ENCODE peak calls at places on chromosomes 7 and 10, in eight cellular contexts. I, D, Q, U, J, M, F and K are unnamed samples.
A peak's percentile ranks its signal among the peaks of the same experiment; 100 is the strongest.

GRCh38 chr10:95330966-95331453 is 40.2 kb upstream of the PDLIM1 start:
- DNase-seq in Q (no peak), I (no peak), M (no peak), J (no peak), F (no peak), U (no peak), D (no peak), K (no peak)

GRCh38 chr7:5677538-5678294 is 103.7 kb downstream of the RNF216 start:
- DNase-seq in I (peak; percentile 61), U (peak; percentile 70), Q (peak; percentile 88), D (peak; percentile 79), J (peak; percentile 62), F (peak; percentile 83), M (peak; percentile 64), K (no peak)

GRCh38 chr7:32477649-32477980 is 12.6 kb downstream of the LSM5 start:
- DNase-seq in J (no peak), U (peak; percentile 6), F (no peak), Q (no peak), M (no peak), D (no peak), I (no peak), K (no peak)

GRCh38 chr10:33917069-33917468 is 582.6 kb upstream of the NRP1 start:
- DNase-seq in I (no peak), D (no peak), F (no peak), Q (no peak), U (no peak), M (no peak), J (no peak), K (no peak)

GRCh38 chr10:106043833-106044232 is 1120.7 kb downstream of the SORCS1 start:
- DNase-seq in I (no peak), J (no peak), U (peak; percentile 0), D (peak; percentile 19), F (no peak), M (no peak), Q (no peak), K (no peak)

GRCh38 chr7:18437086-18437485 is 58.5 kb upstream of the HDAC9 start:
- DNase-seq in M (no peak), U (no peak), J (no peak), D (no peak), Q (no peak), F (no peak), I (no peak), K (no peak)

GRCh38 chr10:124446830-124447740 is 2.8 kb downstream of the NKX1-2 start:
- DNase-seq in Q (no peak), D (no peak), M (no peak), F (no peak), J (no peak), I (no peak), U (no peak), K (no peak)

GRCh38 chr7:77665161-77665560 is 31.1 kb upstream of the RSBN1L start:
- DNase-seq in I (no peak), D (peak; percentile 21), M (no peak), U (no peak), F (no peak), J (no peak), Q (peak; percentile 15), K (no peak)

GRCh38 chr7:11665381-11665780 is 166.6 kb downstream of the THSD7A start:
- DNase-seq in Q (no peak), M (no peak), D (no peak), F (no peak), J (no peak), U (no peak), I (no peak), K (no peak)

GRCh38 chr10:129965940-129966339 is 1.9 kb upstream of the EBF3 start:
- DNase-seq in F (peak; percentile 20), Q (no peak), J (no peak), M (no peak), D (no peak), U (no peak), I (no peak), K (no peak)

GRCh38 chr7:14769261-14769660 is 133.3 kb downstream of the DGKB start:
- DNase-seq in I (no peak), Q (no peak), J (no peak), F (no peak), M (no peak), U (no peak), D (no peak), K (peak; percentile 75)

GRCh38 chr7:101598981-101599681 is 30.0 kb downstream of the MYL10 start:
- DNase-seq in D (no peak), I (no peak), M (peak; percentile 59), U (no peak), Q (no peak), J (no peak), F (no peak), K (no peak)

GRCh38 chr7:119783799-119784198 is 489.2 kb upstream of the KCND2 start:
- DNase-seq in M (no peak), J (peak; percentile 39), I (no peak), D (no peak), Q (no peak), F (no peak), U (peak; percentile 79), K (no peak)

GRCh38 chr7:157429680-157430224 is 92.9 kb downstream of the DNAJB6 start:
- DNase-seq in U (no peak), D (no peak), Q (peak; percentile 11), J (no peak), M (no peak), F (no peak), I (no peak), K (no peak)

GRCh38 chr10:126754966-126755365 is 84.5 kb upstream of the C10orf90 start:
- DNase-seq in D (no peak), M (no peak), U (no peak), F (no peak), J (no peak), Q (no peak), I (no peak), K (no peak)

GRCh38 chr10:114768394-114768786 is 53.2 kb upstream of the FHIP2A start:
- DNase-seq in M (no peak), D (no peak), Q (no peak), F (no peak), I (peak; percentile 22), J (no peak), U (no peak), K (no peak)
- H3K4me3 ChIP-seq in M (peak overlapping the region; percentile 19), D (peak overlapping the region; percentile 47), Q (peak overlapping the region; percentile 67), F (peak overlapping the region; percentile 58), I (peak overlapping the region; percentile 72), J (peak overlapping the region; percentile 83), U (peak overlapping the region; percentile 58), K (no peak overlapping the region)

DNA sequence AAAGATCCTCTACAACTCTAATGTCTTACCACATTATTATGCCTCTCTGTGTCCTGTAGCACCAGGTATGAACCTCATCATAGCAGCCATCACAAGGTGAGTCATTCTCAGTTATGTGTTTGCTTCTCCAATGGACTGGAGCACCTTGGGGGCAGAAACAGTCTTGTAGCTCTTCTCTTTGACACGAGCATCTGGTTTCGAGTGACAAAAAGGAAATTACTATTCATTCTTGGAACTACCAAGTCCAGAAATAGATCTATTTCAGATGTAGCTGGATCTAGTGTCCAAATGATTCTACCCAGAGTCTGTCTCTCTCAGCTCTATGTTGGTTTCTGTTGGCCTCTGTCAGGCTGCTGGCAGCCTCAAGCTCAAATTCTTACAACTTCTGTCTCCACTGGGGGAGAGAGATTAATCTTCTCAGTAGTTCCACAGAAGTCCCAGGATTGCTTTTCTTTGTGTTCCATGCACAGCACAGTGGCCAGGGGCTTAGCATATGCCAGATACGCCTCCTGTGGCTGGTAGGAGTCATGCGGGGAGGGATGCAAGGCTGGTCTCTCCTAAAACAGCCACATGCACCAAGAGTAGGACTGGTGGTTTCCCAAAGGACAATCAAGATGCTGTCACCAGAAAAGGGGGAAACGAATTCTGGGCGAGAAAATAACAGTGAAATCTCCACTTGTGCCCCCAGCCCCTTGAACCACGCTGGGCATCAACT is 37.2 kb upstream of the PAPSS2 start:
- DNase-seq in Q (no peak), J (no peak), D (no peak), M (no peak), U (no peak), F (peak; percentile 46), I (no peak), K (no peak)
- TF ChIP-seq CTCF in Q (no peak), J (no peak), D (no peak), M (peak; percentile 17), U (peak; percentile 35), F (peak; percentile 40), I (no peak), K (no peak)

GRCh38 chr7:75878769-75879596 is at the start of gene RHBDD2:
- DNase-seq in U (peak; percentile 92), M (peak; percentile 95), J (peak; percentile 97), F (peak; percentile 97), I (peak; percentile 97), Q (peak; percentile 98), D (peak; percentile 92), K (peak; percentile 77)

GRCh38 chr7:75878312-75878768 is 494 bp upstream of the RHBDD2 start:
- DNase-seq in D (no peak), J (no peak), M (no peak), Q (no peak), F (no peak), I (no peak), U (no peak), K (no peak)

GRCh38 chr7:75881436-75882095 is 2.7 kb downstream of the RHBDD2 start:
- DNase-seq in M (no peak), F (peak; percentile 78), U (no peak), D (no peak), I (no peak), Q (no peak), J (no peak), K (no peak)

GRCh38 chr7:75879771-75880184 is 944 bp downstream of the RHBDD2 start:
- DNase-seq in U (peak; percentile 82), Q (no peak), J (no peak), I (no peak), D (no peak), F (peak; percentile 29), M (no peak), K (peak; percentile 61)

DNA sequence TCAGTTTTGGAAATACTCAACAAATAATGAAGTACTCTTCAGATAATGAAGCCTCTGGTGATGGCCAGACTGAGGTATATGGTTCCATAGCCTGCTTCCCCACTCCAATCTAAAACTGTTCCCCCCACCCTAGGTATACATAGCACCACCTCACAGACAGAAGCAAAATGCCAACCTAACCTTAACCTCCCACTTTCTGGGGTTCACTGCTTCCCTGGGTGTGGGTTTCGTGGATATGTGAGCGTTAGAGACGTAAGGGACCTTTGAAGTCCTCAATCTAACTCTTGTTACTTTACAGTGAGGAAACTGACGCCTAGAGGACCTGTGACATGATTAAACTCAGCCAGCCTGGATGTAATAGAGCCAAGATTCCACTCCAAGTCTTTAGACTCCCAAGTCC is 1.4 kb downstream of the RHBDD2 start:
- DNase-seq in J (no peak), M (no peak), U (no peak), I (no peak), F (no peak), Q (no peak), D (no peak), K (no peak)
- H3K4me3 ChIP-seq in J (peak overlapping the region; percentile 89), M (no peak overlapping the region), U (peak overlapping the region; percentile 90), I (peak overlapping the region; percentile 85), F (peak overlapping the region; percentile 61), Q (no peak overlapping the region), D (peak overlapping the region; percentile 95), K (peak overlapping the region; percentile 98)

DNA sequence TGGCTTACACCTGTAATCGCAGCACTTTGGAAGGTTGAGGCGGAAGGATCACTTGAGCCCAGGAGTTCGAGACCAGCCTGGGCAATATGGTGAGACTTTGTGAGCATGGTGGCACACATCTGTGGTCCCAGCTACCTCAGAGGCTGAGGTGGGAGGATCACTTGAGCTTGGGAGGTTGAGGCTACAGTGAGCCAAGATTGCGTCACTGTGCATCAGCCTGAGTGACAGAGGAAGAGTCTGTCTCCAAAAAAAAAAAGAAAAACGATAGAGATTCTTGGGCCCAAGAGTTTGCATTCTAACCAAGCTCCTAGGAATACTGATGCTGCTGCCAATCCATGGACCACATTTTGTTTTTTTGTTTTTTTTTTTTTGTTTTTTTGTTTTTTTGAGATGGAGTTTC is 12.1 kb downstream of the MYOZ1 start:
- DNase-seq in M (no peak), F (no peak), D (no peak), Q (peak; percentile 21), I (no peak), J (no peak), U (no peak), K (no peak)
- TF ChIP-seq CTCF in M (no peak), F (no peak), D (no peak), Q (no peak), I (no peak), J (no peak), U (no peak), K (no peak)